ENCODE peak calls at places on chromosomes 7 and 10, in eight cellular contexts. U is WERI-Rb-1, Y is esophagus muscularis mucosa, A is body of pancreas, S is lower lobe of right lung, R is osteocyte, F is endothelial cell, I is hepatocyte. O is an unnamed sample.

GRCh38 chr10:86824151-86824550 is 67.7 kb downstream of the BMPR1A start:
- DNase-seq in U (no peak), Y (no peak), A (no peak), S (no peak), R (no peak), F (no peak), I (no peak), O (no peak)

GRCh38 chr7:66100408-66101050 is 14.1 kb upstream of the CRCP start:
- DNase-seq in U (no peak), Y (no peak), A (no peak), S (no peak), R (no peak), F (no peak), I (no peak), O (no peak)

GRCh38 chr10:109405338-109405737 is 518.0 kb downstream of the XPNPEP1 start:
- DNase-seq in U (no peak), Y (no peak), A (no peak), S (no peak), R (no peak), F (no peak), I (no peak), O (no peak)

GRCh38 chr10:14466256-14466655 is 135.5 kb upstream of the FRMD4A start:
- DNase-seq in U (peak; percentile 19), Y (no peak), A (no peak), S (no peak), R (no peak), F (no peak), I (no peak), O (no peak)

GRCh38 chr10:114801411-114801813 is 20.2 kb upstream of the FHIP2A start:
- DNase-seq in U (no peak), Y (no peak), A (no peak), S (no peak), R (no peak), F (no peak), I (no peak), O (no peak)

GRCh38 chr7:137657476-137658193 is 189.1 kb downstream of the DGKI start:
- DNase-seq in U (no peak), Y (no peak), A (no peak), S (no peak), R (no peak), F (no peak), I (no peak), O (no peak)

GRCh38 chr7:41711283-41712064 is 8.6 kb upstream of the INHBA start:
- DNase-seq in U (peak; percentile 13), Y (peak; percentile 68), A (peak; percentile 32), S (peak; percentile 55), R (no peak), F (peak; percentile 51), I (peak; percentile 60), O (peak; percentile 52)

GRCh38 chr10:33163941-33164824 is 170.3 kb downstream of the NRP1 start:
- DNase-seq in U (no peak), Y (no peak), A (no peak), S (no peak), R (no peak), F (no peak), I (no peak), O (peak; percentile 59)

GRCh38 chr10:117442944-117443676 is 67.9 kb upstream of the PDZD8 start:
- DNase-seq in U (peak; percentile 71), Y (peak; percentile 94), A (peak; percentile 88), S (peak; percentile 86), R (no peak), F (peak; percentile 71), I (peak; percentile 88), O (peak; percentile 82)

GRCh38 chr10:124717911-124718734 is 26.1 kb downstream of the FAM53B start:
- DNase-seq in U (peak; percentile 81), Y (no peak), A (no peak), S (no peak), R (no peak), F (no peak), I (no peak), O (no peak)

GRCh38 chr10:112435013-112435619 is 11.6 kb downstream of the ZDHHC6 start:
- DNase-seq in U (no peak), Y (no peak), A (no peak), S (no peak), R (no peak), F (no peak), I (peak; percentile 43), O (no peak)

GRCh38 chr10:66836057-66836456 is 89.8 kb upstream of the LRRTM3 start:
- DNase-seq in U (no peak), Y (no peak), A (no peak), S (no peak), R (no peak), F (no peak), I (peak; percentile 65), O (no peak)

GRCh38 chr7:158028290-158028941 is 559.2 kb downstream of the PTPRN2 start:
- DNase-seq in U (no peak), Y (no peak), A (no peak), S (no peak), R (no peak), F (no peak), I (peak; percentile 60), O (no peak)

GRCh38 chr7:112199035-112199655 is 7.1 kb downstream of the DOCK4 start:
- DNase-seq in U (no peak), Y (no peak), A (no peak), S (no peak), R (no peak), F (no peak), I (no peak), O (no peak)

GRCh38 chr10:14603539-14604102 is 171.1 kb downstream of the FAM107B start:
- DNase-seq in U (no peak), Y (no peak), A (peak; percentile 35), S (no peak), R (no peak), F (no peak), I (peak; percentile 49), O (peak; percentile 47)

DNA sequence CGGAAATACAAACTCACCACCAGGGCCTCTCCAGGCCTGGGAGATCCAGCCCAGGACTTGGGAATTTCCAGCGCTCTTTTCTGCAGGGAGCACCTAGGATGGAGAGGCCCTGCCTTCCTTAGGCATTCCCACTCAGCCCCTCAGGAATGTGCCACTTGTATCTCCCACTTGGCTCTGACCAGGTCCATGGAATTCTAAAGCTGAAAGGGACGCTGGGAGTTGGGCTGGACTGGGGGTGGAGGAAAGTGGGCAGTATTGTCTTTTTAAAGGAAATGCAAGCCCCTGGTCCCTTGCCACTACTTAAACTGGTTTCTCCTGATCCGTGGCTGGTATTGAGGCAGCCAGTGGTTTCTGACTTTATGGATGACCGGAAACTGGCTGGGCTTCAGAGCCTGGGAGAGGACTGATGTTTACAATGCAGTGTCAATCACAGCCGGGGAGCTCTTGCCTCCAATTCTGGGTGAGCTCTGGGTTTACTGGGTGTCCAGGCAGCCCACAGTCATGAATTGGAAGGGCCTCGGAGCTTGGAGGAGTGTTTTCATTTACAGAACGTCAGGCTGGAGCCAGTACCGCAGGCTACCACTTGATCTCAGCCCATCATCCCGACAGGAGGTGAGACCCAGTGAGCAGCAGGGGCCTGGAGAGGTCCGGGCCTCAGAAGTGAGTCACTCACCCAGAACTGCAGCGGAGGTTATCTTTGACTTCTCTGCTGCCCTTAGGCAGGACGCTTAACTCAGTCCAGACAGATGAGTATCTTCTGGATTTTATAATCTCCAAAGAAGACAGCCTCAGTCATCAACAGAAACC is 27.3 kb downstream of the AGAP3 start:
- DNase-seq in U (no peak), Y (no peak), A (no peak), S (peak; percentile 75), R (no peak), F (no peak), I (peak; percentile 69), O (no peak)
- TF ChIP-seq CTCF in U (no peak), Y (no peak), A (no peak), S (no peak), R (no peak), F (no peak), I (no peak), O (no peak)

GRCh38 chr7:107149863-107150262 is 18.9 kb upstream of the HBP1 start:
- DNase-seq in U (no peak), Y (no peak), A (no peak), S (no peak), R (no peak), F (no peak), I (no peak), O (no peak)

GRCh38 chr7:107151538-107151937 is 17.3 kb upstream of the HBP1 start:
- DNase-seq in U (no peak), Y (no peak), A (no peak), S (no peak), R (no peak), F (no peak), I (no peak), O (no peak)

GRCh38 chr7:107148721-107149120 is 20.1 kb upstream of the HBP1 start:
- DNase-seq in U (no peak), Y (no peak), A (no peak), S (no peak), R (no peak), F (no peak), I (no peak), O (no peak)

GRCh38 chr7:107152011-107152410 is 16.8 kb upstream of the HBP1 start:
- DNase-seq in U (no peak), Y (no peak), A (no peak), S (no peak), R (no peak), F (no peak), I (peak; percentile 20), O (no peak)

GRCh38 chr7:107150375-107151073 is 18.3 kb upstream of the HBP1 start:
- DNase-seq in U (peak; percentile 61), Y (peak; percentile 95), A (peak; percentile 82), S (peak; percentile 67), R (no peak), F (peak; percentile 67), I (peak; percentile 86), O (peak; percentile 72)
- TF ChIP-seq CTCF in U (peak; percentile 34), Y (peak; percentile 66), A (peak; percentile 54), S (peak; percentile 66), R (peak; percentile 70), F (peak; percentile 92), I (peak; percentile 73), O (peak; percentile 94)

GRCh38 chr10:49783645-49784044 is 21.5 kb upstream of the OGDHL start:
- DNase-seq in U (no peak), Y (no peak), A (no peak), S (no peak), R (no peak), F (no peak), I (no peak), O (no peak)
- TF ChIP-seq CTCF in U (peak; percentile 23), Y (no peak), A (no peak), S (no peak), R (no peak), F (no peak), I (no peak), O (no peak)

GRCh38 chr7:85186521-85187241 is at the start of gene SEMA3D:
- DNase-seq in U (peak; percentile 77), Y (no peak), A (peak; percentile 66), S (peak; percentile 66), R (peak; percentile 97), F (peak; percentile 95), I (peak; percentile 92), O (peak; percentile 93)

GRCh38 chr7:85186083-85186520 is 754 bp downstream of the SEMA3D start:
- DNase-seq in U (peak; percentile 39), Y (no peak), A (no peak), S (no peak), R (peak; percentile 85), F (peak; percentile 49), I (peak; percentile 78), O (peak; percentile 51)

GRCh38 chr7:85184599-85185354 is 2.1 kb downstream of the SEMA3D start:
- DNase-seq in U (peak; percentile 11), Y (no peak), A (no peak), S (peak; percentile 43), R (peak; percentile 86), F (peak; percentile 49), I (peak; percentile 67), O (peak; percentile 72)

GRCh38 chr7:85183296-85183695 is 3.6 kb downstream of the SEMA3D start:
- DNase-seq in U (no peak), Y (no peak), A (no peak), S (no peak), R (no peak), F (no peak), I (no peak), O (no peak)

GRCh38 chr7:85185355-85186082 is 1.3 kb downstream of the SEMA3D start:
- DNase-seq in U (peak; percentile 51), Y (no peak), A (peak; percentile 17), S (peak; percentile 43), R (peak; percentile 89), F (peak; percentile 48), I (peak; percentile 78), O (peak; percentile 63)
- TF ChIP-seq CTCF in U (no peak), Y (no peak), A (no peak), S (no peak), R (peak; percentile 57), F (no peak), I (peak; percentile 31), O (no peak)